ENCODE peak calls at places on chromosomes 5 and 9, in five cellular contexts. One of them, this sample, is unnamed.

GRCh38 chr5:87752362-87752761 is 339.6 kb upstream of the CCNH start:
- DNase-seq in H1: no peak
- DNase-seq in HepG2: no peak
- DNase-seq in GM12878: no peak
- DNase-seq in K562: no peak
- DNase-seq in this sample: no peak

GRCh38 chr9:77876091-77876490 is 155.5 kb downstream of the GNAQ start:
- DNase-seq in GM12878: no peak
- DNase-seq in H1: no peak
- DNase-seq in K562: no peak
- DNase-seq in HepG2: no peak
- DNase-seq in this sample: no peak

GRCh38 chr5:87010736-87011135 is 256.9 kb upstream of the RASA1 start:
- DNase-seq in GM12878: no peak
- DNase-seq in K562: no peak
- DNase-seq in HepG2: no peak
- DNase-seq in H1: no peak
- DNase-seq in this sample: no peak

GRCh38 chr9:90300901-90301688 is 341.5 kb downstream of the DIRAS2 start:
- DNase-seq in K562: no peak
- DNase-seq in H1: peak
- DNase-seq in HepG2: no peak
- DNase-seq in GM12878: no peak
- DNase-seq in this sample: peak

GRCh38 chr9:4585135-4585534 is 77.0 kb upstream of the PLPP6 start:
- DNase-seq in GM12878: no peak
- DNase-seq in K562: no peak
- DNase-seq in HepG2: no peak
- DNase-seq in H1: no peak
- DNase-seq in this sample: no peak

GRCh38 chr5:463952-464351 is 21.0 kb downstream of the EXOC3 start:
- DNase-seq in K562: no peak
- DNase-seq in GM12878: no peak
- DNase-seq in H1: no peak
- DNase-seq in HepG2: no peak
- DNase-seq in this sample: no peak

GRCh38 chr5:17147225-17148120 is 70.0 kb upstream of the BASP1 start:
- DNase-seq in HepG2: no peak
- DNase-seq in GM12878: no peak
- DNase-seq in H1: no peak
- DNase-seq in K562: no peak
- DNase-seq in this sample: no peak

GRCh38 chr9:70902705-70903131 is 218.7 kb downstream of the TRPM3 start:
- DNase-seq in HepG2: no peak
- DNase-seq in GM12878: no peak
- DNase-seq in H1: no peak
- DNase-seq in K562: no peak
- DNase-seq in this sample: peak

GRCh38 chr5:136014049-136014516 is 14.7 kb upstream of the TGFBI start:
- DNase-seq in GM12878: no peak
- DNase-seq in HepG2: no peak
- DNase-seq in H1: no peak
- DNase-seq in K562: no peak
- DNase-seq in this sample: no peak

GRCh38 chr5:173759696-173760095 is 128.5 kb upstream of the CPEB4 start:
- DNase-seq in GM12878: no peak
- DNase-seq in HepG2: no peak
- DNase-seq in K562: no peak
- DNase-seq in H1: no peak
- DNase-seq in this sample: no peak

GRCh38 chr5:84783003-84783402 is 398.3 kb upstream of the EDIL3 start:
- DNase-seq in HepG2: no peak
- DNase-seq in K562: no peak
- DNase-seq in H1: no peak
- DNase-seq in GM12878: no peak
- DNase-seq in this sample: no peak

GRCh38 chr5:164688437-164688836 is 1183.0 kb downstream of the MAT2B start:
- DNase-seq in GM12878: no peak
- DNase-seq in K562: no peak
- DNase-seq in H1: no peak
- DNase-seq in HepG2: no peak
- DNase-seq in this sample: no peak

GRCh38 chr5:119071573-119071874 is 637 bp downstream of the DMXL1 start:
- DNase-seq in H1: no peak
- DNase-seq in GM12878: no peak
- DNase-seq in K562: no peak
- DNase-seq in HepG2: no peak
- DNase-seq in this sample: no peak

GRCh38 chr5:39448504-39449128 is 23.8 kb upstream of the DAB2 start:
- DNase-seq in H1: no peak
- DNase-seq in HepG2: no peak
- DNase-seq in GM12878: no peak
- DNase-seq in K562: no peak
- DNase-seq in this sample: no peak

GRCh38 chr5:13328316-13328715 is 616.2 kb downstream of the DNAH5 start:
- DNase-seq in H1: no peak
- DNase-seq in K562: no peak
- DNase-seq in GM12878: no peak
- DNase-seq in HepG2: no peak
- DNase-seq in this sample: no peak

GRCh38 chr5:67188274-67188857 is 8.2 kb downstream of the CD180 start:
- DNase-seq in GM12878: no peak
- DNase-seq in HepG2: no peak
- DNase-seq in H1: no peak
- DNase-seq in K562: no peak
- DNase-seq in this sample: no peak

GRCh38 chr9:14827805-14828204 is 82.4 kb downstream of the FREM1 start:
- DNase-seq in GM12878: no peak
- DNase-seq in K562: no peak
- DNase-seq in HepG2: no peak
- DNase-seq in H1: no peak
- DNase-seq in this sample: no peak

GRCh38 chr5:945691-946541 is 53.2 kb downstream of the TRIP13 start:
- DNase-seq in H1: no peak
- DNase-seq in HepG2: no peak
- DNase-seq in GM12878: no peak
- DNase-seq in K562: no peak
- DNase-seq in this sample: no peak

GRCh38 chr5:128212206-128212788 is 128.7 kb downstream of the SLC12A2 start:
- DNase-seq in GM12878: no peak
- DNase-seq in H1: no peak
- DNase-seq in HepG2: no peak
- DNase-seq in K562: no peak
- DNase-seq in this sample: no peak

GRCh38 chr9:81072758-81073157 is 616.6 kb downstream of the TLE1 start:
- DNase-seq in HepG2: no peak
- DNase-seq in K562: no peak
- DNase-seq in GM12878: no peak
- DNase-seq in H1: no peak
- DNase-seq in this sample: no peak

GRCh38 chr9:101915479-101915878 is 177.0 kb upstream of the GRIN3A start:
- DNase-seq in HepG2: no peak
- DNase-seq in GM12878: no peak
- DNase-seq in H1: no peak
- DNase-seq in K562: no peak
- DNase-seq in this sample: no peak

GRCh38 chr5:127031147-127031862 is 947 bp upstream of the MARCHF3 start:
- DNase-seq in HepG2: no peak
- DNase-seq in K562: no peak
- DNase-seq in GM12878: no peak
- DNase-seq in H1: no peak
- DNase-seq in this sample: peak

GRCh38 chr5:35838370-35839042 is 18.2 kb upstream of the IL7R start:
- DNase-seq in H1: no peak
- DNase-seq in K562: no peak
- DNase-seq in GM12878: no peak
- DNase-seq in HepG2: no peak
- DNase-seq in this sample: no peak

GRCh38 chr5:138753794-138754698 is 821 bp downstream of the CTNNA1 start:
- DNase-seq in HepG2: peak
- DNase-seq in GM12878: no peak
- DNase-seq in K562: peak
- DNase-seq in H1: no peak
- DNase-seq in this sample: peak
- TF ChIP-seq KDM1A in HepG2: no peak
- TF ChIP-seq KDM1A in GM12878: no peak
- TF ChIP-seq KDM1A in K562: peak
- TF ChIP-seq KDM1A in H1: no peak
- TF ChIP-seq KDM1A in this sample: no peak

GRCh38 chr5:121171834-121172233 is 679.8 kb upstream of the FTMT start:
- DNase-seq in H1: no peak
- DNase-seq in K562: no peak
- DNase-seq in HepG2: no peak
- DNase-seq in GM12878: no peak
- DNase-seq in this sample: no peak
- TF ChIP-seq KDM1A in H1: no peak
- TF ChIP-seq KDM1A in K562: no peak
- TF ChIP-seq KDM1A in HepG2: no peak
- TF ChIP-seq KDM1A in GM12878: no peak
- TF ChIP-seq KDM1A in this sample: no peak

DNA sequence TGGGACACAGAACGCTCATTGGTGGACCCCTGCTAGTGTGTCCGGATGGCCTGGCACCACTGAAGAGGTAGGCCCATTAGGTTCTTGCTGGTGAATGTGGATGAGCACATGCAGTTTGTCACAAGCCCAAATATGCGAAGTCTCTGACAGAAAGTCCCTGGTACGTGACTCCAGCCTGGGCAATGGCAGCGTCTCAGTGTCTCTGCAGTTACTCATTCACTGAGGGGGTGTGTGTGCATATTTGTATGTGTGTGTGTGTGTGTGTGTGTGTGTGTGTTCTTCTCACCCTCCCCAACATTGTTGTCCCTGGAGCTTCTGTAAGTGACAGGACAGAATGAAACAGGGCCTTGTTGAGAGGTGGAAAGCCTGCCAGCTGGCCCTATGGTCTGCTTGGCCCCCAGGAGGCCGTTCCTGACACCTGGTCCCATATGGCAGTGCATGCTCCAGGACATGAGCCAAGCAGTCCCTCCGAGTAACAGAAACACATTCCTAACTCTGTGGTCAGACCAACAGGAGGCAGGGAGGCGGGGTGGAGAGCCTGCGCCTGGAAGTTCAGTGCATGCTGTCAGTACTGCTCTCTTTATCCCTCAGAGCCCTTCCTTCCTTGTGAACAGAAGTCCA is 169.9 kb downstream of the SLC28A3 start:
- DNase-seq in H1: no peak
- DNase-seq in GM12878: no peak
- DNase-seq in HepG2: peak
- DNase-seq in K562: peak
- DNase-seq in this sample: peak
- TF ChIP-seq KDM1A in H1: no peak
- TF ChIP-seq KDM1A in GM12878: no peak
- TF ChIP-seq KDM1A in HepG2: no peak
- TF ChIP-seq KDM1A in K562: no peak
- TF ChIP-seq KDM1A in this sample: no peak

GRCh38 chr9:93020785-93021670 is 37.5 kb upstream of the SUSD3 start:
- DNase-seq in K562: no peak
- DNase-seq in GM12878: no peak
- DNase-seq in H1: no peak
- DNase-seq in HepG2: no peak
- DNase-seq in this sample: no peak
- TF ChIP-seq KDM1A in K562: no peak
- TF ChIP-seq KDM1A in GM12878: no peak
- TF ChIP-seq KDM1A in H1: no peak
- TF ChIP-seq KDM1A in HepG2: no peak
- TF ChIP-seq KDM1A in this sample: no peak

DNA sequence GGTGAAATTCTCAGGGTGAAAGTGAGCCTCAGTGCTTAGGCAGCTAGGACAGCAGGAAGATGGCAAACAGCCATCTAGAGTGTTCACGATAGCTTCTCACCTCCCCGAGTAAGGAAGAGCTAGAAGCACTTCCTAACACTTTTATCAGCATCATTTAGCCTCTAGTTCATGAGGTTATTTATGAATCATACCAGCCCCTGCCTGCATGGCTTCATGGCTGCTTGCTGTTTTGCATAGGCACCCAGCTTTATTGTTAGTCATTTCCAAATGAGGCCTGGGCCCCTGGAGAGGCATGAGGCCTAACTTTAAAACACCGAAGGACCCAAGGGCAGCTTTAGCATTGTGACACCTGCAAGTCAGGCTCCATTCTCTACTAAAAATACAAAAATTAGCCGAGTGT is 134.9 kb upstream of the PANK3 start:
- DNase-seq in H1: no peak
- DNase-seq in GM12878: no peak
- DNase-seq in HepG2: no peak
- DNase-seq in K562: no peak
- DNase-seq in this sample: no peak
- TF ChIP-seq KDM1A in H1: no peak
- TF ChIP-seq KDM1A in GM12878: no peak
- TF ChIP-seq KDM1A in HepG2: no peak
- TF ChIP-seq KDM1A in K562: no peak
- TF ChIP-seq KDM1A in this sample: no peak

GRCh38 chr9:129235041-129235930 is 57.2 kb upstream of the IER5L start:
- DNase-seq in K562: no peak
- DNase-seq in HepG2: no peak
- DNase-seq in GM12878: no peak
- DNase-seq in H1: no peak
- DNase-seq in this sample: no peak

GRCh38 chr9:129234491-129234890 is 56.4 kb upstream of the IER5L start:
- DNase-seq in K562: no peak
- DNase-seq in H1: no peak
- DNase-seq in HepG2: no peak
- DNase-seq in GM12878: no peak
- DNase-seq in this sample: no peak

GRCh38 chr9:129237195-129237611 is 59.1 kb upstream of the IER5L start:
- DNase-seq in H1: no peak
- DNase-seq in HepG2: no peak
- DNase-seq in K562: peak
- DNase-seq in GM12878: no peak
- DNase-seq in this sample: peak

GRCh38 chr9:129236441-129237145 is 58.5 kb upstream of the IER5L start:
- DNase-seq in K562: no peak
- DNase-seq in H1: no peak
- DNase-seq in GM12878: no peak
- DNase-seq in HepG2: no peak
- DNase-seq in this sample: no peak

GRCh38 chr9:129235931-129236331 is 57.9 kb upstream of the IER5L start:
- DNase-seq in H1: no peak
- DNase-seq in K562: no peak
- DNase-seq in HepG2: no peak
- DNase-seq in GM12878: no peak
- DNase-seq in this sample: no peak
- TF ChIP-seq KDM1A in H1: peak
- TF ChIP-seq KDM1A in K562: peak
- TF ChIP-seq KDM1A in HepG2: no peak
- TF ChIP-seq KDM1A in GM12878: no peak
- TF ChIP-seq KDM1A in this sample: no peak

This sample was measured in A549.